ENCODE peak calls at places on chromosomes 11 and 22, in four cellular contexts. One of them, this sample, is unnamed.

GRCh38 chr22:49435596-49435995 is 392.1 kb downstream of the BRD1 start:
- DNase-seq in heart right ventricle: no peak
- DNase-seq in spleen: no peak
- DNase-seq in mucosa of descending colon: no peak
- DNase-seq in this sample: no peak

GRCh38 chr11:116725434-116726221 is 47.2 kb downstream of the BUD13 start:
- DNase-seq in spleen: peak; percentile 63
- DNase-seq in mucosa of descending colon: peak; percentile 15
- DNase-seq in heart right ventricle: no peak
- DNase-seq in this sample: no peak

GRCh38 chr11:58222730-58223129 is 6.0 kb downstream of the OR10Q1 start:
- DNase-seq in mucosa of descending colon: no peak
- DNase-seq in spleen: no peak
- DNase-seq in heart right ventricle: no peak
- DNase-seq in this sample: no peak

GRCh38 chr11:1532606-1533341 is 39.3 kb downstream of the DUSP8 start:
- DNase-seq in spleen: no peak
- DNase-seq in mucosa of descending colon: no peak
- DNase-seq in heart right ventricle: no peak
- DNase-seq in this sample: no peak

GRCh38 chr22:50191041-50191740 is 5.5 kb downstream of the TRABD start:
- DNase-seq in mucosa of descending colon: peak; percentile 51
- DNase-seq in spleen: peak; percentile 94
- DNase-seq in heart right ventricle: no peak
- DNase-seq in this sample: peak; percentile 76

GRCh38 chr11:13487661-13488030 is 8.2 kb downstream of the PTH start:
- DNase-seq in mucosa of descending colon: no peak
- DNase-seq in heart right ventricle: no peak
- DNase-seq in spleen: no peak
- DNase-seq in this sample: no peak

GRCh38 chr11:119907122-119907933 is 178.3 kb upstream of the NECTIN1 start:
- DNase-seq in heart right ventricle: no peak
- DNase-seq in spleen: peak; percentile 59
- DNase-seq in mucosa of descending colon: peak; percentile 73
- DNase-seq in this sample: no peak

GRCh38 chr11:1909524-1909923 is 10.0 kb upstream of the TNNT3 start:
- DNase-seq in heart right ventricle: no peak
- DNase-seq in mucosa of descending colon: no peak
- DNase-seq in spleen: no peak
- DNase-seq in this sample: no peak

GRCh38 chr11:75024068-75024449 is 35.3 kb downstream of the NEU3 start:
- DNase-seq in spleen: no peak
- DNase-seq in heart right ventricle: no peak
- DNase-seq in mucosa of descending colon: no peak
- DNase-seq in this sample: no peak

GRCh38 chr11:32905028-32905667 is 12.5 kb downstream of the QSER1 start:
- DNase-seq in spleen: no peak
- DNase-seq in heart right ventricle: no peak
- DNase-seq in mucosa of descending colon: no peak
- DNase-seq in this sample: no peak

GRCh38 chr11:120130176-120130980 is 7.5 kb downstream of the TRIM29 start:
- DNase-seq in mucosa of descending colon: peak; percentile 18
- DNase-seq in heart right ventricle: no peak
- DNase-seq in spleen: peak; percentile 40
- DNase-seq in this sample: no peak

GRCh38 chr22:50280708-50281383 is 10.7 kb upstream of the MAPK11 start:
- DNase-seq in heart right ventricle: no peak
- DNase-seq in spleen: no peak
- DNase-seq in mucosa of descending colon: no peak
- DNase-seq in this sample: no peak

GRCh38 chr11:71197096-71197495 is 55.3 kb downstream of the SHANK2 start:
- DNase-seq in mucosa of descending colon: no peak
- DNase-seq in heart right ventricle: no peak
- DNase-seq in spleen: peak; percentile 64
- DNase-seq in this sample: no peak

GRCh38 chr11:31045335-31045734 is 324.2 kb downstream of the DCDC1 start:
- DNase-seq in heart right ventricle: no peak
- DNase-seq in mucosa of descending colon: no peak
- DNase-seq in spleen: no peak
- DNase-seq in this sample: no peak

GRCh38 chr11:48037709-48038468 is 57.5 kb downstream of the PTPRJ start:
- DNase-seq in heart right ventricle: no peak
- DNase-seq in spleen: peak; percentile 30
- DNase-seq in mucosa of descending colon: no peak
- DNase-seq in this sample: no peak

GRCh38 chr22:24315367-24315781 is 44.7 kb downstream of the SPECC1L start:
- DNase-seq in heart right ventricle: no peak
- DNase-seq in spleen: no peak
- DNase-seq in mucosa of descending colon: no peak
- DNase-seq in this sample: no peak

GRCh38 chr11:48088682-48089050 is 108.3 kb downstream of the PTPRJ start:
- DNase-seq in mucosa of descending colon: no peak
- DNase-seq in heart right ventricle: no peak
- DNase-seq in spleen: no peak
- DNase-seq in this sample: no peak

GRCh38 chr11:35617687-35618496 is at the start of gene FJX1:
- DNase-seq in heart right ventricle: peak; percentile 57
- DNase-seq in spleen: peak; percentile 78
- DNase-seq in mucosa of descending colon: peak; percentile 41
- DNase-seq in this sample: no peak

GRCh38 chr11:74037309-74037708 is 28.4 kb upstream of the UCP3 start:
- DNase-seq in mucosa of descending colon: no peak
- DNase-seq in heart right ventricle: no peak
- DNase-seq in spleen: no peak
- DNase-seq in this sample: no peak

GRCh38 chr22:20094158-20094807 is 14.2 kb downstream of the DGCR8 start:
- DNase-seq in mucosa of descending colon: peak; percentile 12
- DNase-seq in spleen: peak; percentile 64
- DNase-seq in heart right ventricle: no peak
- DNase-seq in this sample: no peak

GRCh38 chr11:9203715-9204311 is 61.3 kb downstream of the DENND5A start:
- DNase-seq in heart right ventricle: peak; percentile 12
- DNase-seq in mucosa of descending colon: no peak
- DNase-seq in spleen: no peak
- DNase-seq in this sample: no peak

GRCh38 chr22:38618258-38618657 is 37.9 kb downstream of the FAM227A start:
- DNase-seq in mucosa of descending colon: no peak
- DNase-seq in spleen: no peak
- DNase-seq in heart right ventricle: no peak
- DNase-seq in this sample: no peak

GRCh38 chr11:68567553-68567952 is 107.0 kb downstream of the PPP6R3 start:
- DNase-seq in mucosa of descending colon: no peak
- DNase-seq in heart right ventricle: no peak
- DNase-seq in spleen: no peak
- DNase-seq in this sample: no peak

GRCh38 chr22:44746836-44747519 is 5.4 kb upstream of the ARHGAP8 start:
- DNase-seq in heart right ventricle: no peak
- DNase-seq in mucosa of descending colon: peak; percentile 60
- DNase-seq in spleen: no peak
- DNase-seq in this sample: no peak

GRCh38 chr11:131579932-131580387 is 209.5 kb downstream of the NTM start:
- DNase-seq in mucosa of descending colon: no peak
- DNase-seq in heart right ventricle: no peak
- DNase-seq in spleen: no peak
- DNase-seq in this sample: no peak

GRCh38 chr11:76329084-76329648 is 51.8 kb downstream of the THAP12 start:
- DNase-seq in heart right ventricle: no peak
- DNase-seq in spleen: no peak
- DNase-seq in mucosa of descending colon: no peak
- DNase-seq in this sample: no peak

GRCh38 chr11:96333076-96333744 is 9.8 kb downstream of the MAML2 start:
- DNase-seq in spleen: no peak
- DNase-seq in mucosa of descending colon: no peak
- DNase-seq in heart right ventricle: no peak
- DNase-seq in this sample: no peak

GRCh38 chr11:69386594-69387408 is 92.8 kb downstream of the MYEOV start:
- DNase-seq in heart right ventricle: no peak
- DNase-seq in mucosa of descending colon: no peak
- DNase-seq in spleen: no peak
- DNase-seq in this sample: no peak

GRCh38 chr22:30829901-30830550 is 135.4 kb downstream of the OSBP2 start:
- DNase-seq in mucosa of descending colon: no peak
- DNase-seq in spleen: no peak
- DNase-seq in heart right ventricle: no peak
- DNase-seq in this sample: no peak

GRCh38 chr11:119683783-119684182 is 45.2 kb downstream of the NECTIN1 start:
- DNase-seq in spleen: no peak
- DNase-seq in mucosa of descending colon: no peak
- DNase-seq in heart right ventricle: no peak
- DNase-seq in this sample: no peak

GRCh38 chr11:2538951-2539735 is 94.3 kb downstream of the KCNQ1 start:
- DNase-seq in spleen: peak; percentile 64
- DNase-seq in mucosa of descending colon: peak; percentile 19
- DNase-seq in heart right ventricle: no peak
- DNase-seq in this sample: no peak

GRCh38 chr22:17056807-17057206 is 28.0 kb upstream of the IL17RA start:
- DNase-seq in mucosa of descending colon: no peak
- DNase-seq in heart right ventricle: no peak
- DNase-seq in spleen: no peak
- DNase-seq in this sample: no peak

GRCh38 chr11:104588975-104589374 is 309.3 kb downstream of the CASP12 start:
- DNase-seq in spleen: no peak
- DNase-seq in heart right ventricle: no peak
- DNase-seq in mucosa of descending colon: no peak
- DNase-seq in this sample: no peak

GRCh38 chr11:109728056-109728455 is 306.1 kb downstream of the C11orf87 start:
- DNase-seq in heart right ventricle: no peak
- DNase-seq in spleen: no peak
- DNase-seq in mucosa of descending colon: no peak
- DNase-seq in this sample: no peak

GRCh38 chr11:87173185-87174039 is 135.7 kb downstream of the TMEM135 start:
- DNase-seq in heart right ventricle: no peak
- DNase-seq in spleen: no peak
- DNase-seq in mucosa of descending colon: no peak
- DNase-seq in this sample: no peak

GRCh38 chr11:48033918-48034341 is 53.6 kb downstream of the PTPRJ start:
- DNase-seq in heart right ventricle: no peak
- DNase-seq in spleen: peak; percentile 38
- DNase-seq in mucosa of descending colon: no peak
- DNase-seq in this sample: no peak

DNA sequence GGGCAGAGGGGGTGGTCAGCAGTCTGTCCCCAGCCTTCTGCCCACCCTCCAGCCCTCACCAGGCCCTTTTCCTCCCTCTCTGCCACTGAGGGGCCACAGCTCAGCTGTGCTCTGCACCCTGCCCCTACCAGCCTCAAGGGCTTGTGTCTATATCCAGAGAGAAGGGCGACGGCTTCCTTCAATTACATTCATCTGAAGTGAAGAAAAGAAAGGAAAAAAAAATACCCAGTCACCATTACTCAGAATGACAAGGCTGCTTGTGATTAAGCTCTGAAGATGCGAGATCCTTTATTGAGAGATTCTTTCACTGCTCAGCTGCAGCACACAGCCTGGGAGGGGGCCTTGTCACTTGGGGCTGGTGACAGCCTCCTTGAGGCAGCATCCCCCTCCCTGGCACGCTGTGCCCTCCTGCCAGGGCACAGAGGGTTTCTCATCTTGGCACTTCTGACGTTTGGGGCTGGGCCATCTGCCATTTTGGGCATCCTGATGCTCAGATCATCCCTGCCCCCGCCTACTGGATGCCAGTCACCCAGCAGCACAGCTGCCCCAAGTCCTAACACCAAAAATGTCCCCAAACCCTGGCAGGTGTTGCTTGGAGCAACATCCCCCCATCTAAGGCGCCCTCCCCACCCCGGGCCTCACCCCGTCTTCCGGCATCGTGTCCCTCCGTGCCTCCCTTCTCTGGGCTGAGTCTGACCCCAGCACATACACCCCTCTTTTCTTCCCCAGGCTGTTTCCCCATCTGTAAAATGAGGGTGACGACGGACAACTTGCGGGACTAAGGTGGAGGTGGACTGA is 1394.8 kb downstream of the BRD1 start:
- DNase-seq in mucosa of descending colon: no peak
- DNase-seq in spleen: peak; percentile 41
- DNase-seq in heart right ventricle: no peak
- DNase-seq in this sample: no peak
- H3K36me3 ChIP-seq in mucosa of descending colon: no peaks in the 10 kb centered on the region
- H3K36me3 ChIP-seq in spleen: no peaks in the 10 kb centered on the region
- H3K36me3 ChIP-seq in heart right ventricle: no peaks in the 10 kb centered on the region
- H3K36me3 ChIP-seq in this sample: no peaks in the 10 kb centered on the region

GRCh38 chr11:21736404-21736803 is 456.5 kb upstream of the ANO5 start:
- DNase-seq in spleen: no peak
- DNase-seq in heart right ventricle: no peak
- DNase-seq in mucosa of descending colon: no peak
- DNase-seq in this sample: no peak
- H3K9me3 ChIP-seq in spleen: peaks cover 25% of the 10 kb centered on the region
- H3K9me3 ChIP-seq in heart right ventricle: peaks cover 18% of the 10 kb centered on the region
- H3K9me3 ChIP-seq in mucosa of descending colon: peaks cover 31% of the 10 kb centered on the region
- H3K9me3 ChIP-seq in this sample: no peaks in the 10 kb centered on the region

DNA sequence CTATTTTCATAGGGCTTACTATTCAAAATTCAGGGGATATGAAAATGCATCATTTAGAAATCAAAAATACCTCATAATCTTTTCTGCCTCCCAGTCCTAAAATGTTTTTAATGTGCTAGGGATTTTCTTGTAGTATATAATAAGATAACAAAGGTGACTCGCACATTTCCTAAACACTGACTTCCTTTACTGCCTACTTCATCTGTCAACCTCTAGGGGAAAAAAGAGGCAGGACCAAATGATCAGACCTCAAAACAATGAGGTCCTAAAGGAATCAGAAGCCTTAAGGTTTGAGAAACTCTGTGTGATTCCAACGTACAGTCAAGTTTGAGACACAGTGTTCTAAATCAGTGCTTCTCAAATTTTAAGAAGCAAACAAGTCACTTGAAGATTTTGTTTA is 56.1 kb upstream of the POU2AF2 start:
- DNase-seq in mucosa of descending colon: no peak
- DNase-seq in spleen: no peak
- DNase-seq in heart right ventricle: no peak
- DNase-seq in this sample: no peak
- TF ChIP-seq CTCF in mucosa of descending colon: no peak
- TF ChIP-seq CTCF in spleen: no peak
- TF ChIP-seq CTCF in heart right ventricle: no peak
- TF ChIP-seq CTCF in this sample: no peak

DNA sequence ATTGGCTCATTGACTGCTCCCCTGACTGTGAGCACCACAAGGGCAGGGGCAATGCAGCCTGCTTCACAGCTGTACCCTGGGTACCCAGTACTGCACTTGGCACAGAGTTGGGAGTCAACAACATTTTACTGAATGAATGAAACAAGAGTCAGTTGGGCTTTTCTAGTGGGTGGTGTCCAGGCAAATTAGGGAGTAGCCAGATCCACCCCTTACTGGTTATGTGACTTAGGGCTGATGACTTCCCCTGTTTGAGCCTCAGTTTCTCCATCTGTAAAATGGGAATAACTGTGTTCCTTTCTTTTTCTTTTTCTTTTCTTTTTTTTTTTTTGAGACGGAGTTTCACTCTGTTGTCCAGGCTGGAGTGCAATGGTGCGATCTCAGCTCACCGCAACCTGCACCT is 23.1 kb downstream of the MIAT start:
- DNase-seq in mucosa of descending colon: no peak
- DNase-seq in heart right ventricle: no peak
- DNase-seq in spleen: no peak
- DNase-seq in this sample: no peak
- H3K36me3 ChIP-seq in mucosa of descending colon: no peaks in the 10 kb centered on the region
- H3K36me3 ChIP-seq in heart right ventricle: peaks cover 27% of the 10 kb centered on the region
- H3K36me3 ChIP-seq in spleen: peaks cover 25% of the 10 kb centered on the region
- H3K36me3 ChIP-seq in this sample: peaks cover 23% of the 10 kb centered on the region

GRCh38 chr11:100094121-100094865 is 592.8 kb upstream of the ARHGAP42 start:
- DNase-seq in mucosa of descending colon: no peak
- DNase-seq in heart right ventricle: no peak
- DNase-seq in spleen: no peak
- DNase-seq in this sample: no peak
- H3K9me3 ChIP-seq in mucosa of descending colon: no peaks in the 10 kb centered on the region
- H3K9me3 ChIP-seq in heart right ventricle: no peaks in the 10 kb centered on the region
- H3K9me3 ChIP-seq in spleen: no peaks in the 10 kb centered on the region
- H3K9me3 ChIP-seq in this sample: no peaks in the 10 kb centered on the region

GRCh38 chr22:41446639-41447434 is at the start of gene TOB2:
- DNase-seq in spleen: peak; percentile 99
- DNase-seq in heart right ventricle: peak; percentile 96
- DNase-seq in mucosa of descending colon: peak; percentile 98
- DNase-seq in this sample: peak; percentile 91
- TF ChIP-seq CTCF in spleen: no peak
- TF ChIP-seq CTCF in heart right ventricle: no peak
- TF ChIP-seq CTCF in mucosa of descending colon: no peak
- TF ChIP-seq CTCF in this sample: no peak

This sample was measured in CD8-positive, alpha-beta T cell.